ENCODE peak calls at places on chromosomes 2 and 18, in seven cellular contexts. W is body of pancreas; L is HCT116; J is GM23338; N is IMR-90; T is cardiac muscle cell; Z is effector memory CD4-positive, alpha-beta T cell. K is an unnamed sample. For H3K27me3 and H3K4me1, the result is how much of the 10 kb centered on the place peaks cover.

GRCh38 chr2:236830931-236831330 is 254.8 kb upstream of the COPS8 start:
- DNase-seq in W (no peak), L (no peak), J (no peak), N (no peak), T (no peak), Z (no peak), K (no peak)

GRCh38 chr2:168192143-168192785 is 55.1 kb downstream of the STK39 start:
- DNase-seq in W (peak), L (no peak), J (no peak), N (no peak), T (peak), Z (no peak), K (no peak)

GRCh38 chr2:104856086-104856972 is 2.4 kb downstream of the POU3F3 start:
- DNase-seq in W (no peak), L (no peak), J (peak), N (no peak), T (no peak), Z (no peak), K (no peak)

GRCh38 chr2:234335676-234336228 is 161.1 kb downstream of the ARL4C start:
- DNase-seq in W (peak), L (no peak), J (no peak), N (peak), T (peak), Z (peak), K (no peak)

GRCh38 chr2:1586251-1586945 is 157.9 kb downstream of the PXDN start:
- DNase-seq in W (no peak), L (no peak), J (no peak), N (no peak), T (no peak), Z (no peak), K (no peak)

GRCh38 chr2:20223345-20224190 is 1.4 kb downstream of the SDC1 start:
- DNase-seq in W (peak), L (no peak), J (peak), N (peak), T (peak), Z (no peak), K (peak)

GRCh38 chr18:33579147-33579867 is 1.3 kb downstream of the ASXL3 start:
- DNase-seq in W (no peak), L (no peak), J (peak), N (no peak), T (no peak), Z (no peak), K (no peak)

GRCh38 chr2:237909075-237909695 is 49.8 kb downstream of the RAMP1 start:
- DNase-seq in W (no peak), L (no peak), J (no peak), N (no peak), T (no peak), Z (no peak), K (no peak)

GRCh38 chr2:73870084-73870483 is 22.7 kb upstream of the ACTG2 start:
- DNase-seq in W (peak), L (no peak), J (no peak), N (peak), T (peak), Z (no peak), K (no peak)

GRCh38 chr2:222169346-222169745 is 129.5 kb downstream of the PAX3 start:
- DNase-seq in W (no peak), L (no peak), J (no peak), N (no peak), T (no peak), Z (no peak), K (no peak)

GRCh38 chr2:222167762-222168161 is 131.0 kb downstream of the PAX3 start:
- DNase-seq in W (no peak), L (no peak), J (no peak), N (no peak), T (no peak), Z (no peak), K (no peak)
- H3K27me3 ChIP-seq in W (under half), L (under half), J (under half), N (under half), T (under half), Z (under half), K (under half)

DNA sequence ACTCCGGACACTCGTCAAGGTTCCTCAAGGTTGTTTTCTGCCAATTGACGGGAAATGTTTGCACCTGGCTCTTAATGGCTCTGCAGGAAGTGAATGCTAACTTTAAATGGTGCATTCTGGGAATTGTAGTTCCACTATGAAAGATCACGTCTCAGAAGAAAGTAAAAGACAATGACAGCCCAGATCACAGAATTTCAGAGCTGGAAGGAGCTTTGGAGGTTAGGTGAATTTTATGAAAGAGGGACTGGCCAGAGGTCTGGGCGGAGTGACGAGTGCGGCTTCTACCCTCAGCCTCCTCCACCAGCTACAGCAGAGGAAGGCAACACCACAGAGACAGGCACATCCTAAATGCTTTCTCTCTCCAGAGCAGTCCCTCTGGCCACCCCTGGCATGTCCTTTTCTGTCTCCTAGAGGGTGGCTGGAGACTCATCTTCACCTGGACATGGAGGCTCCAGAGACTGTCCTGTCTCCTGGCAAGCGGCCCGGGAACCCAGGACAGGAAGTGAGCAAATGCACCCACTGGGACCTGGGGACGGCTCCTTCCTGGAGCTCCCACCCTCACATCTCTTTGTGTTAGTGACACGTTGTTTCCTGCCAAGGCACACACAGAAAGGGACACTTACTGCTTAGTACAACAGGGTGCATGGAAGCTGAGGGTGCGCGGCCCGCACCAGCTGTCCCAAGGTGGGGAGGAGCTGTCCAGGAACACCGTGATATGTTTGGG is 19.4 kb downstream of the THAP4 start:
- DNase-seq in W (peak), L (no peak), J (peak), N (no peak), T (peak), Z (peak), K (peak)
- H3K4me1 ChIP-seq in W (under half), L (under half), J (under half), N (under half), T (under half), Z (under half), K (under half)

GRCh38 chr2:176641436-176641835 is 372.2 kb downstream of the MTX2 start:
- DNase-seq in W (no peak), L (no peak), J (no peak), N (no peak), T (no peak), Z (no peak), K (no peak)

GRCh38 chr2:176639016-176639343 is 369.7 kb downstream of the MTX2 start:
- DNase-seq in W (no peak), L (no peak), J (no peak), N (no peak), T (no peak), Z (no peak), K (no peak)

GRCh38 chr2:176645494-176645893 is 376.3 kb downstream of the MTX2 start:
- DNase-seq in W (no peak), L (no peak), J (no peak), N (no peak), T (no peak), Z (no peak), K (no peak)

GRCh38 chr2:176643711-176644110 is 374.5 kb downstream of the MTX2 start:
- DNase-seq in W (peak), L (no peak), J (peak), N (no peak), T (peak), Z (no peak), K (no peak)

DNA sequence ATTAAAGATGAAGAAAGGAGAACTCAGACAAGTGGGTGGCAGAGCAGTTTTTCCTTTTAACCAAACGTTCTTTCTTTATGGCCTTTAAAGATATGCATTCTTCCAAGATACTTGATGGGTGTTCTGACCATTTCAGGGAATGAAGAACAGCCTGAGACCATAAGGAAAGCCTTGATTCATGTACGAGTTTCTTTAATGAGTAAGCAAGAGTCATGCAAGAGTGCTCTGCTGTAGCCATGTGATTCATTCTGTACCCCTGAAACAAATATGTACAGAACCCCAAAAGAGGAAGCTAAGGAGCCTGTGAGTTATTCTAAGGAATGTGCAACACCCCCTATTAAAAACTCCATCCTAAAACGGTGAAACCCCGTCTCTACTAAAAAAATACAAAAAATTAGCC is 372.8 kb downstream of the MTX2 start:
- DNase-seq in W (no peak), L (no peak), J (no peak), N (peak), T (no peak), Z (no peak), K (peak)
- H3K27me3 ChIP-seq in W (under half), L (under half), J (half or more), N (under half), T (half or more), Z (under half), K (under half)

DNA sequence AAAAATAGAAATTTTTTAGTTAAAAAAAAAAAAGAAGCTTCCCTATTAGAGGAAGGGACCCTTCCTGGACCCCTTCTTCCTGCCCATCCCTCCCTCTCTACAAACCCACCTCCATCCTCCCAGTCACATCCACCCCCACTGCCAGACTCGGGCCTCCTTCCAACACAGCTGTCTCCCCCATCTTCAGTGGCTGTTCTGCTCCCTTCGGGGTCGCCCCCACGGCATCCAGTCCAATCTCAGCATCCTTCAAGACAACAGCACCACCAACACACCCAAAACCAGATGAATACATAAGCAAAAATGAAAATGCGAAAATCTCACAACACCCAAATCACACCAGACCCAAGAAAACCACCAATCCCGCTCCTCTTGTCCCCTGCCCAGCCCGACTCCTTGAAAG is 36.7 kb downstream of the MAL start:
- DNase-seq in W (no peak), L (no peak), J (no peak), N (no peak), T (no peak), Z (no peak), K (no peak)
- H3K4me1 ChIP-seq in W (under half), L (under half), J (under half), N (under half), T (under half), Z (under half), K (under half)

DNA sequence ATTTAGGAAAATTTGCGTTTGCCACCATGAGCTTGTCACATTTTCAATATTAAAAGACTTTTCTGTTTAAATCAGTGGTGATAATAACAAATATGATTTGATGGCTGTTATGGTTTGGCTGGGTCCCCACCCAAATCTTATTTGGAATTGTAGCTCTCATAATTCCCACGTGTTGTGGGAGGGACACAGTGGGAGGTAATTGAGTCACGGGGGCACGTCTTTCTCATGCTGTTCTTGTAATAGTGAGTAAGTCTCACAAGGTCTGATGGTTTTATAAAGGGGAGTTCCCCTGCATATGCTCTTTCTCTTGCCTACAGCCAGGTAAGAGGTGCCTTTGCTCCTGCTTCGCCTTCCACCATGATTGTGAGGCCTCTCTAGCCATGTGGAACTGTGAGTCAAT is 83.4 kb upstream of the RGPD4 start:
- DNase-seq in W (no peak), L (no peak), J (no peak), N (no peak), T (no peak), Z (no peak), K (no peak)
- H3K27me3 ChIP-seq in W (under half), L (under half), J (under half), N (under half), T (under half), Z (under half), K (under half)

GRCh38 chr2:207746131-207746530 is 23.6 kb downstream of the FZD5 start:
- DNase-seq in W (peak), L (peak), J (peak), N (peak), T (peak), Z (no peak), K (peak)
- H3K4me1 ChIP-seq in W (under half), L (under half), J (under half), N (under half), T (under half), Z (under half), K (under half)

GRCh38 chr2:176084629-176085119 is 912 bp upstream of the EVX2 start:
- DNase-seq in W (no peak), L (no peak), J (peak), N (no peak), T (no peak), Z (no peak), K (no peak)
- H3K27me3 ChIP-seq in W (half or more), L (under half), J (half or more), N (half or more), T (half or more), Z (half or more), K (under half)

DNA sequence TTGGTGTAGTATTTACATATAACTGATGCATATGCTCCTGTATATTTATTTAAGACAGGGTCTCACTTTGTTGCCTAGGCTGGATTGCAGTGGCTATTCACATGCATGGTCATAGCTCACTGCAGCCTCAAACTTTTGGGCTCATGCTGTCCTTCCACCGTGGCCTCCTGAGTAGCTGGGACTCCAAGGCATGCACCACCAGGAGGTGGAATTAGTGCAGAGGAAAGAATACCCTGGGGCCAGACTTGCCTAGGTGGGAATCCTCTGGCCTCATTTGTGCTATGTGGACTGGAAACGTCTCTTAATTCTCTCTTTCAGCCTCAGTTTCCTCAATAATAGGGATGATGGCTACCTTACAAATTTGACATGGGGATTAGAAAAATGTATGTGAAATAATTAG is 2.3 kb downstream of the CEP192 start:
- DNase-seq in W (no peak), L (no peak), J (peak), N (no peak), T (no peak), Z (no peak), K (no peak)
- H3K4me1 ChIP-seq in W (under half), L (under half), J (under half), N (under half), T (under half), Z (under half), K (half or more)

DNA sequence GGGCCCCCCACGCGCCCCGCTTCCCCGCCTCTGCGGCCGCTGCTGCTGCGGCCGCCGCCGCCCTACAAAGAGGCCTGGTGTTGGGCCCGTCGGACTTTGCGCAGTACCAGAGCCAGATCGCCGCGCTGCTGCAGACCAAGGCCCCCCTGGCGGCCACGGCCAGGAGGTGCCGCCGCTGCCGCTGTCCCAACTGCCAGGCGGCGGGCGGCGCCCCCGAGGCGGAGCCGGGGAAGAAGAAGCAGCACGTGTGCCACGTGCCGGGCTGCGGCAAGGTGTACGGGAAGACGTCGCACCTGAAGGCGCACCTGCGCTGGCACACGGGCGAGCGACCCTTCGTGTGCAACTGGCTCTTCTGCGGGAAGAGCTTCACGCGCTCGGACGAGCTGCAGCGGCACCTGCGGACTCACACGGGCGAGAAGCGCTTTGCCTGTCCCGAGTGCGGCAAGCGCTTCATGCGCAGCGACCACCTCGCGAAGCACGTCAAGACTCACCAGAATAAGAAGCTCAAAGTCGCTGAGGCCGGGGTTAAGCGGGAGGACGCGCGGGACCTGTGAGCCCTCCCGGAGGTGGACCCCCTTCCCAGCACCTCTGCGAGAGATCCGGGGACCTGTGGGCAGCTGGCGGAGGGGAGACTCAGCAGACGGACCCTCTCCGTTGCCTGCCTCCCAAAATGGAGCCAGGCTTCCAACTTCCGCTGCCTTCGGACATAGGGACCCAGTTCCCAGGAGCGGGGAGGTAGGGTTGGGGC is 1.9 kb downstream of the SP5 start:
- DNase-seq in W (peak), L (no peak), J (peak), N (peak), T (peak), Z (no peak), K (no peak)
- H3K27me3 ChIP-seq in W (under half), L (under half), J (half or more), N (half or more), T (half or more), Z (half or more), K (under half)

GRCh38 chr2:221467610-221468009 is 104.5 kb downstream of the EPHA4 start:
- DNase-seq in W (no peak), L (no peak), J (no peak), N (peak), T (peak), Z (no peak), K (no peak)

GRCh38 chr2:221465776-221466175 is 106.3 kb downstream of the EPHA4 start:
- DNase-seq in W (no peak), L (no peak), J (no peak), N (peak), T (peak), Z (no peak), K (no peak)

GRCh38 chr2:221463235-221463896 is 108.7 kb downstream of the EPHA4 start:
- DNase-seq in W (no peak), L (no peak), J (no peak), N (no peak), T (no peak), Z (no peak), K (no peak)

DNA sequence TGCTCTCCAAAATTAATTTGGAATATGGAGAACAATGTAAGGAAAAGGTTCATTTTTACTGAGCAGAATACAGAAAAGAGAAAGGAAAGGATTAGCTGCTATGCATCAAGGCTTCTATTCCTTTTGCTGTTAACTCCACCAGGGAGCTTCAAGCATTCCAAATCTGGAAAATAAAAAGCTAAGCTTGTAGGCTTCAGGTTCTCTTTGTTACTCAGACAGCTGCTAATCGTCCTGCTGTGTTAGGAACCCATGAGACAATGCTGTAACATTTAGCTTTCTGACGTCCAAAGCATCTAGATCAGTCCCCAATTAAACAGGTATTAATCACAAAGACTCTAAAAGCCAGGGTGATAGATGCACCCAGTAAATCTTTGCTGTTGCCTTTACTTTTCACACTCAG is 103.8 kb downstream of the EPHA4 start:
- DNase-seq in W (no peak), L (no peak), J (peak), N (no peak), T (no peak), Z (no peak), K (no peak)
- H3K4me1 ChIP-seq in W (under half), L (under half), J (under half), N (under half), T (under half), Z (under half), K (under half)

K was measured in Karpas-422.